ENCODE peak calls at places on chromosomes 3 and 15, in seven cellular contexts. X is foreskin fibroblast, K is RWPE1, A is endothelial cell, R is Calu3, B is HFF-Myc, Y is fibroblast of the aortic adventitia. S is an unnamed sample.

GRCh38 chr3:143442761-143443477 is 323.3 kb downstream of the CHST2 start:
- DNase-seq in X (peak), K (no peak), A (no peak), R (no peak), B (no peak), Y (peak), S (no peak)

GRCh38 chr3:134326126-134326525 is 48.1 kb downstream of the AMOTL2 start:
- DNase-seq in X (no peak), K (no peak), A (no peak), R (no peak), B (no peak), Y (no peak), S (no peak)

GRCh38 chr3:82942041-82942440 is 1180.6 kb upstream of the GBE1 start:
- DNase-seq in X (no peak), K (no peak), A (no peak), R (no peak), B (no peak), Y (no peak), S (no peak)

GRCh38 chr3:41224120-41224806 is 25.0 kb downstream of the CTNNB1 start:
- DNase-seq in X (peak), K (peak), A (no peak), R (no peak), B (no peak), Y (peak), S (no peak)

GRCh38 chr15:76197703-76198455 is 113.4 kb downstream of the ETFA start:
- DNase-seq in X (no peak), K (peak), A (no peak), R (peak), B (no peak), Y (no peak), S (no peak)

GRCh38 chr15:57026016-57026602 is 107.7 kb downstream of the TCF12 start:
- DNase-seq in X (no peak), K (no peak), A (no peak), R (no peak), B (no peak), Y (no peak), S (no peak)

GRCh38 chr3:76410762-76411281 is 625.5 kb upstream of the ZNF717 start:
- DNase-seq in X (peak), K (no peak), A (no peak), R (no peak), B (no peak), Y (no peak), S (no peak)

GRCh38 chr15:67133738-67134576 is 68.6 kb downstream of the SMAD3 start:
- DNase-seq in X (peak), K (no peak), A (no peak), R (no peak), B (no peak), Y (peak), S (no peak)

GRCh38 chr3:4949659-4950058 is 29.6 kb upstream of the BHLHE40 start:
- DNase-seq in X (no peak), K (no peak), A (no peak), R (no peak), B (no peak), Y (peak), S (no peak)

GRCh38 chr3:175307642-175308041 is 448.5 kb downstream of the NAALADL2 start:
- DNase-seq in X (no peak), K (no peak), A (no peak), R (no peak), B (no peak), Y (no peak), S (no peak)

GRCh38 chr15:69762373-69763148 is 309.9 kb downstream of the RPLP1 start:
- DNase-seq in X (no peak), K (no peak), A (peak), R (no peak), B (no peak), Y (no peak), S (no peak)

GRCh38 chr3:48403533-48404439 is 26.1 kb downstream of the PLXNB1 start:
- DNase-seq in X (no peak), K (no peak), A (peak), R (no peak), B (no peak), Y (no peak), S (no peak)

GRCh38 chr15:52284164-52284563 is 11.4 kb downstream of the MYO5C start:
- DNase-seq in X (peak), K (peak), A (no peak), R (no peak), B (no peak), Y (peak), S (no peak)

GRCh38 chr3:194736277-194736895 is 50.7 kb downstream of the FAM43A start:
- DNase-seq in X (no peak), K (no peak), A (no peak), R (no peak), B (no peak), Y (no peak), S (no peak)

GRCh38 chr15:90300988-90301715 is 35.7 kb downstream of the NGRN start:
- DNase-seq in X (peak), K (peak), A (peak), R (peak), B (no peak), Y (peak), S (no peak)

GRCh38 chr15:73804421-73804820 is 51.3 kb upstream of the INSYN1 start:
- DNase-seq in X (no peak), K (no peak), A (no peak), R (no peak), B (no peak), Y (no peak), S (no peak)

GRCh38 chr15:67062365-67062985 is 2.9 kb upstream of the SMAD3 start:
- DNase-seq in X (no peak), K (no peak), A (no peak), R (no peak), B (no peak), Y (no peak), S (no peak)

GRCh38 chr3:134258761-134259347 is 8.2 kb upstream of the RYK start:
- DNase-seq in X (peak), K (no peak), A (no peak), R (no peak), B (no peak), Y (no peak), S (no peak)

GRCh38 chr3:156174229-156174847 is 54.0 kb downstream of the KCNAB1 start:
- DNase-seq in X (peak), K (no peak), A (no peak), R (no peak), B (peak), Y (peak), S (no peak)

GRCh38 chr15:95812491-95812890 is 518.0 kb upstream of the NR2F2 start:
- DNase-seq in X (peak), K (no peak), A (no peak), R (no peak), B (no peak), Y (peak), S (no peak)

GRCh38 chr3:184755315-184755731 is 43.5 kb upstream of the MAGEF1 start:
- DNase-seq in X (no peak), K (no peak), A (no peak), R (no peak), B (no peak), Y (no peak), S (no peak)

GRCh38 chr3:94784274-94784673 is 721.4 kb downstream of the NSUN3 start:
- DNase-seq in X (no peak), K (no peak), A (no peak), R (no peak), B (no peak), Y (no peak), S (no peak)

GRCh38 chr3:50263443-50264388 is 5.2 kb upstream of the SEMA3B start:
- DNase-seq in X (peak), K (no peak), A (no peak), R (no peak), B (no peak), Y (peak), S (no peak)

GRCh38 chr15:85676332-85676731 is 118.4 kb downstream of the KLHL25 start:
- DNase-seq in X (no peak), K (peak), A (no peak), R (no peak), B (no peak), Y (no peak), S (no peak)

GRCh38 chr3:56467108-56467507 is 1.2 kb downstream of the ERC2 start:
- DNase-seq in X (peak), K (peak), A (peak), R (peak), B (peak), Y (peak), S (no peak)

GRCh38 chr3:42557849-42558248 is 23.9 kb downstream of the SEC22C start:
- DNase-seq in X (no peak), K (no peak), A (no peak), R (no peak), B (no peak), Y (no peak), S (no peak)
- TF ChIP-seq CTCF in X (no peak), K (peak), A (no peak), R (no peak), B (peak), Y (no peak), S (peak)

GRCh38 chr3:192216067-192216466 is 511.3 kb downstream of the FGF12 start:
- DNase-seq in X (no peak), K (no peak), A (no peak), R (no peak), B (no peak), Y (no peak), S (no peak)

GRCh38 chr3:192212979-192213378 is 514.4 kb downstream of the FGF12 start:
- DNase-seq in X (no peak), K (no peak), A (no peak), R (no peak), B (no peak), Y (no peak), S (no peak)

GRCh38 chr3:192207661-192208060 is 519.7 kb downstream of the FGF12 start:
- DNase-seq in X (no peak), K (no peak), A (no peak), R (no peak), B (no peak), Y (no peak), S (no peak)

GRCh38 chr3:192207239-192207638 is 520.1 kb downstream of the FGF12 start:
- DNase-seq in X (no peak), K (no peak), A (no peak), R (no peak), B (no peak), Y (no peak), S (no peak)

DNA sequence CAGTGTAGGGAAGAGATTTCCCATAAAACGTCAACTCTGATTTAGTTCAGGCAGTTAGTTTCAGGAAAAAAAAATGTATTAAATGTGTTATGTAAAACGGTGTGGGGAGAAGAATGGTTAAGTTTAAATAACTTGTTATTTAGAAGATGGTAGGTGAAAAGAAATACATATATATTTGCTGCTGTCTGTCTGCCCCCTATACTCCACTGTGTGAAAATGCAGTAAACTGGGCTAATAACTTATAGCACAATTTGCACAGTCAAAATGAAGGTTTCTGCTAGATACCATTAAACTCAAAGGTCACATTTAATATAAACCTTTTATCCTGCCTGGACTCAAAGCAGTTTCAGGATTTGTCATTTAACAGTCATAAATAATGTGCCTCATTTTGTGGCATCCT is 515.0 kb downstream of the FGF12 start:
- DNase-seq in X (no peak), K (no peak), A (no peak), R (no peak), B (no peak), Y (no peak), S (no peak)
- TF ChIP-seq CTCF in X (no peak), K (peak), A (peak), R (no peak), B (no peak), Y (no peak), S (peak)

GRCh38 chr3:17234382-17234781 is 349.6 kb downstream of the PLCL2 start:
- DNase-seq in X (no peak), K (no peak), A (no peak), R (no peak), B (no peak), Y (no peak), S (no peak)

GRCh38 chr3:17243616-17244015 is 358.9 kb downstream of the PLCL2 start:
- DNase-seq in X (no peak), K (no peak), A (no peak), R (no peak), B (no peak), Y (peak), S (no peak)

GRCh38 chr3:17235311-17235710 is 350.6 kb downstream of the PLCL2 start:
- DNase-seq in X (no peak), K (no peak), A (no peak), R (no peak), B (no peak), Y (no peak), S (no peak)

GRCh38 chr3:17238029-17238428 is 353.3 kb downstream of the PLCL2 start:
- DNase-seq in X (peak), K (no peak), A (no peak), R (no peak), B (no peak), Y (peak), S (no peak)

GRCh38 chr3:17239417-17239816 is 354.7 kb downstream of the PLCL2 start:
- DNase-seq in X (no peak), K (no peak), A (no peak), R (no peak), B (no peak), Y (no peak), S (no peak)
- TF ChIP-seq CTCF in X (no peak), K (no peak), A (no peak), R (no peak), B (no peak), Y (no peak), S (no peak)

GRCh38 chr3:65986285-65986684 is 52.4 kb downstream of the MAGI1 start:
- DNase-seq in X (no peak), K (no peak), A (no peak), R (no peak), B (no peak), Y (no peak), S (no peak)

GRCh38 chr3:65984975-65985374 is 53.7 kb downstream of the MAGI1 start:
- DNase-seq in X (no peak), K (no peak), A (no peak), R (no peak), B (no peak), Y (no peak), S (no peak)

GRCh38 chr3:65992106-65992505 is 46.6 kb downstream of the MAGI1 start:
- DNase-seq in X (peak), K (no peak), A (no peak), R (no peak), B (no peak), Y (peak), S (no peak)

GRCh38 chr3:65993134-65993900 is 45.4 kb downstream of the MAGI1 start:
- DNase-seq in X (no peak), K (no peak), A (no peak), R (no peak), B (no peak), Y (no peak), S (no peak)

GRCh38 chr3:65988440-65988839 is 50.3 kb downstream of the MAGI1 start:
- DNase-seq in X (no peak), K (no peak), A (no peak), R (no peak), B (no peak), Y (no peak), S (no peak)
- TF ChIP-seq CTCF in X (no peak), K (no peak), A (no peak), R (no peak), B (no peak), Y (no peak), S (no peak)

DNA sequence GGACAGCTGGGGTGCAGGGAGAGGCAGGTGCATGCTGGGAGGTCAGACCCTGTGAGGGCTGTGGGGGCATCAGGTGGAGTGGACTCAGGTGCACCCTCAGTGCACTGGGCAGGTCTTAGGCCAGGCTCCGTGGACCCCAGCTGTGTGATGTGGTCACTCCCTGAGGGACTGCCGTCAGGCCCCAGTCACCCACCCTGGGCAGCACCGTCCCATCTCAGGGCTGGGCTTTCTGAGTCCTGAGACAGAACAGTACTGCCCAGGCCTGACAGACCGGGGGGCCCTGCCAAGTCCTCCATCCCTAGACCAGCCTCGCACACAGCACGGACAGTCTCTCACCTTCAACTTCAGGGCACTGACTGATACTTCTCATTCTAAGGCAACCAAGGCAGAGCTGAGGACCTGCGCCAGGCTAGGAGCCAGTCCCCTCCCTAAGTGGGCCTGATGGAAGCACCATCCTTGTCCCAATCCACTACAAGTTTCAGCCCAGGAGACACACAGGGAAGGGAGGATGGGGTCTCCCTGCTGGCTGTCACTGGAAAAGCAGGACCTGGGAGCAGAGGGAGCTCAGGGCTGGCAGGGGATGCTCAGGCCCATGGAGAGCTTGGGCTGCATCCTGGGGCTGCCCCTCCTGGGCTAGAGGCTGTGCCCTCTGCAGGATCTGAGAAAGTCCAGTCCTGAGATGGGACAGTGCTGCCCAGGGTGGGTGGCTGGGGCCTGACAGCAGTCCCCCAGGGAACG is 86.3 kb downstream of the LMLN start:
- DNase-seq in X (no peak), K (no peak), A (no peak), R (no peak), B (no peak), Y (no peak), S (no peak)
- TF ChIP-seq CTCF in X (no peak), K (no peak), A (no peak), R (no peak), B (no peak), Y (no peak), S (no peak)

DNA sequence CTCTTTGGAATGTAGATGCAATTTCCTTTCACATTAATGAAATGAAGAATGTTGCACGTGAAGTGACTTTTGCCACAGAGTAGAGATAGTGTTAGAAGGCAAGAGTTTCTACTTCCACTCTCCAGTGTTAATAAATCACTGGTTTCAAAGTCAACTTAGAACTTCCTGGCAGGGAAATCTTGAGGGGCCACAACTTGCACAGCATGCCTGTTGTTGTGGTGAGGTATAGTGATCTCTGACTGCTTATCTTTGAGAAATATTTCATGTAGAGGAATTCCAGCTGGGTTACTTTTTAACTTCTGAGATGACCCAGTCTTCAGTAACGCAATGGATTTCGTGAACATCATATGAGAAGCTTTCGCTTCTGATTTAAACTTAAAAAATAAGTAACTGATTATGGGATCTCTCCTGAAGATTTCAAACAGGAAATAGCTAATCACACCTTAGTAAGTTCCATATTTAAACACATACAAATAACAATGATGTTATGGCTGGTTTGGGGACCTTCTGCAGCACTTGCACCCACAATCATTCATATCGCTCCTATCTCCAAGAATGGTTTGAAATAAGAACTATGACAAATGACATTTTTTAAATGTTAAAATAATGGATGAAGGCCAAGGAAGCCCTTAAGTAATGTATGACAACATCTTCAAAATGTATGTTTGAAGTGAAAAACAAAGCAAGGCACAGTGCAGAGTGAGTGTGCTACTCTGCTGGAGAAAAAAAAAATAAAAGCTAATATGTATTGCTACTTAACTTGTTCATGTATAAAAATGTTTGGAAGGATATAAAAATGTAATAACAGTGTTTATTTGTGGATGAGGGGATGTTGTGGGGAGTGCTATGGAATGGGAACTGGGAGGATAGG is 726.5 kb upstream of the NECTIN3 start:
- DNase-seq in X (no peak), K (no peak), A (no peak), R (peak), B (no peak), Y (peak), S (no peak)
- TF ChIP-seq CTCF in X (no peak), K (no peak), A (no peak), R (no peak), B (no peak), Y (no peak), S (no peak)

GRCh38 chr3:196073188-196073838 is 8.6 kb downstream of the TFRC start:
- DNase-seq in X (peak), K (peak), A (peak), R (peak), B (peak), Y (peak), S (no peak)
- TF ChIP-seq CTCF in X (peak), K (peak), A (peak), R (peak), B (peak), Y (peak), S (peak)

DNA sequence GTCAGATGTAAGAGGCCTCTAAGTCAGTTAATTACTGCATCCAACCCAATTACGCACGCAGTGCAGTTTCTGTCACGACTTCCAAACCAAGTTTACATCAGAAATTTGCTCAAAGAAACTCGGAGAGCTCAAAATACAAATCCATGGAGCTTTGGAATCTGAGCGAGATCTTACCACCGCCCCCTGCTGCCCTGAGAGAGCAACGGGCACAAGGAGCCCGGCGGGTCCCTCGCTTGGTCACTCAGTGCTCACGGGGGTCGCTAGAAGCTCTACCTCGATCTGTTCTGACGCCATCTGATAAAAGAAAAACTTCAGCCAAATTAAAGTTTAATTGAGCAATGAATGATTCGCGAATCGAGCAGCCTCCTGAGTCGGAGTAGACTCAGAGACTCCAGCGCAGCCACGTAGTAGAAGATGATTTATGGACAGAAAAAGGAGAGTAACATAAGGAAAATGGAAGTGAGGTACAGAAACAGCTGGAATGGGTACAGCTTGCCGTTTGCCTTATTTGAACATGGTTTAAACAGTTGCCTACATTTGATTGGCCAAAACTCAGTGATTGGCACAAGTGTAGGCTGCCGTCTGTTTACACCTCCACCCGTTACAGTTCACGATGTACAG is 232.7 kb upstream of the ATP10A start:
- DNase-seq in X (no peak), K (no peak), A (peak), R (no peak), B (no peak), Y (no peak), S (no peak)
- TF ChIP-seq CTCF in X (peak), K (no peak), A (no peak), R (no peak), B (peak), Y (peak), S (peak)

GRCh38 chr3:126342991-126343661 is 14.1 kb downstream of the KLF15 start:
- DNase-seq in X (peak), K (peak), A (no peak), R (peak), B (no peak), Y (peak), S (peak)
- TF ChIP-seq CTCF in X (no peak), K (no peak), A (no peak), R (peak), B (no peak), Y (no peak), S (peak)

S was measured in chondrocyte.